ENCODE peak calls at places on chromosomes 1 and 21, in four cellular contexts. O, W, H and E are unnamed samples.

GRCh38 chr1:15452216-15452615 is 4.3 kb upstream of the CELA2A start:
- DNase-seq in W (peak), O (no peak), H (peak), E (no peak)

GRCh38 chr21:29193907-29194306 is 63.5 kb downstream of the MAP3K7CL start:
- DNase-seq in H (no peak), W (no peak), O (no peak), E (no peak)

GRCh38 chr21:39061766-39062165 is 121.5 kb downstream of the PSMG1 start:
- DNase-seq in H (no peak), O (no peak), W (no peak), E (no peak)

GRCh38 chr1:54167422-54168139 is 14.8 kb upstream of the CDCP2 start:
- DNase-seq in W (peak), H (peak), O (no peak), E (peak)

GRCh38 chr1:14897997-14898645 is 255.4 kb upstream of the TMEM51 start:
- DNase-seq in H (peak), O (no peak), W (no peak), E (no peak)

GRCh38 chr1:199774433-199775089 is 252.9 kb upstream of the NR5A2 start:
- DNase-seq in H (peak), W (peak), O (no peak), E (no peak)

GRCh38 chr1:19210772-19211549 is 895 bp upstream of the UBR4 start:
- DNase-seq in H (peak), O (no peak), W (peak), E (peak)

GRCh38 chr1:166910396-166910994 is 34.4 kb upstream of the TADA1 start:
- DNase-seq in W (peak), H (peak), O (peak), E (peak)

GRCh38 chr1:205001101-205001620 is 41.9 kb upstream of the CNTN2 start:
- DNase-seq in H (no peak), W (no peak), O (no peak), E (no peak)

GRCh38 chr1:223258751-223259177 is 105.2 kb downstream of the SUSD4 start:
- DNase-seq in H (peak), O (no peak), W (peak), E (peak)

GRCh38 chr1:100184536-100184935 is 6.5 kb upstream of the LRRC39 start:
- DNase-seq in H (no peak), O (no peak), W (no peak), E (no peak)

GRCh38 chr1:67855444-67855843 is 22.2 kb upstream of the GNG12 start:
- DNase-seq in O (no peak), W (no peak), H (no peak), E (no peak)

GRCh38 chr1:156114101-156114918 is at the start of gene LMNA:
- DNase-seq in O (peak), W (peak), H (peak), E (peak)

GRCh38 chr1:96492236-96492635 is 229.3 kb upstream of the PTBP2 start:
- DNase-seq in O (no peak), H (no peak), W (no peak), E (no peak)